ENCODE peak calls at places on chromosomes 12 and 14, in five cellular contexts. C is NCI-H748 treated with DMSO at 0.1 percent for 48 hours; A is RWPE1; E is iPS-NIHi11; M is activated CD4-positive, alpha-beta T cell treated with anti-CD3 and anti-CD28 coated beads, Interleukin-2, amount 50 U/mL, for 24 hours. K is an unnamed sample.

GRCh38 chr12:20616093-20616492 is 79.0 kb upstream of the SLCO1C1 start:
- DNase-seq in C (no peak), A (no peak), E (no peak), M (no peak), K (no peak)

GRCh38 chr14:68939893-68940613 is 39.0 kb downstream of the ACTN1 start:
- DNase-seq in C (no peak), A (peak), E (peak), M (no peak), K (peak)

GRCh38 chr14:26984318-26985177 is 386.7 kb upstream of the NOVA1 start:
- DNase-seq in C (peak), A (peak), E (peak), M (no peak), K (peak)

GRCh38 chr14:28765907-28766504 is 581 bp upstream of the FOXG1 start:
- DNase-seq in C (no peak), A (no peak), E (no peak), M (no peak), K (no peak)

GRCh38 chr12:1533602-1534304 is 60.6 kb downstream of the FBXL14 start:
- DNase-seq in C (no peak), A (no peak), E (no peak), M (no peak), K (no peak)

GRCh38 chr14:74324945-74325361 is 22.2 kb upstream of the ABCD4 start:
- DNase-seq in C (peak), A (peak), E (peak), M (no peak), K (peak)

GRCh38 chr12:8914716-8915526 is 612 bp downstream of the PHC1 start:
- DNase-seq in C (peak), A (peak), E (peak), M (peak), K (peak)

GRCh38 chr12:121568971-121569808 is 11.6 kb downstream of the KDM2B start:
- DNase-seq in C (no peak), A (no peak), E (no peak), M (no peak), K (no peak)

GRCh38 chr12:117080707-117081141 is 18.5 kb downstream of the TESC start:
- DNase-seq in C (no peak), A (no peak), E (no peak), M (no peak), K (no peak)

GRCh38 chr12:120767071-120768024 is 41.7 kb downstream of the ACADS start:
- DNase-seq in C (no peak), A (no peak), E (peak), M (no peak), K (no peak)

GRCh38 chr12:108837239-108837638 is 20.1 kb downstream of the SSH1 start:
- DNase-seq in C (no peak), A (no peak), E (no peak), M (no peak), K (no peak)

GRCh38 chr12:4960030-4960429 is 50.3 kb downstream of the KCNA1 start:
- DNase-seq in C (no peak), A (no peak), E (peak), M (no peak), K (peak)

GRCh38 chr14:35229084-35229483 is 63.1 kb upstream of the PSMA6 start:
- DNase-seq in C (no peak), A (no peak), E (no peak), M (no peak), K (no peak)

GRCh38 chr12:24066865-24067264 is 117.4 kb upstream of the SOX5 start:
- DNase-seq in C (no peak), A (peak), E (no peak), M (no peak), K (no peak)

GRCh38 chr12:39412210-39412609 is 30.7 kb downstream of the KIF21A start:
- DNase-seq in C (no peak), A (no peak), E (no peak), M (no peak), K (no peak)

K was measured in NCI-H2227 treated with DMSO at 0.1 percent for 48 hours.